ENCODE peak calls at places on chromosomes 12 and 14, in nine cellular contexts. One of them, this sample, is unnamed.

GRCh38 chr12:113893221-113893620 is 72.9 kb downstream of the RBM19 start:
- DNase-seq in fibroblast of lung: no peak
- DNase-seq in A673: no peak
- DNase-seq in ovary: no peak
- DNase-seq in transverse colon: no peak
- DNase-seq in heart left ventricle: no peak
- DNase-seq in heart right ventricle: no peak
- DNase-seq in AG04450: no peak
- DNase-seq in mucosa of descending colon: no peak
- DNase-seq in this sample: no peak

GRCh38 chr12:93166891-93167307 is 210.8 kb upstream of the NUDT4 start:
- DNase-seq in fibroblast of lung: no peak
- DNase-seq in A673: no peak
- DNase-seq in ovary: no peak
- DNase-seq in transverse colon: no peak
- DNase-seq in heart left ventricle: no peak
- DNase-seq in heart right ventricle: no peak
- DNase-seq in AG04450: no peak
- DNase-seq in mucosa of descending colon: no peak
- DNase-seq in this sample: no peak

GRCh38 chr14:94367896-94368590 is 20.4 kb downstream of the SERPINA1 start:
- DNase-seq in fibroblast of lung: no peak
- DNase-seq in A673: no peak
- DNase-seq in ovary: no peak
- DNase-seq in transverse colon: no peak
- DNase-seq in heart left ventricle: no peak
- DNase-seq in heart right ventricle: no peak
- DNase-seq in AG04450: no peak
- DNase-seq in mucosa of descending colon: no peak
- DNase-seq in this sample: no peak

GRCh38 chr14:79415726-79416125 is 795.6 kb downstream of the DIO2 start:
- DNase-seq in fibroblast of lung: peak
- DNase-seq in A673: no peak
- DNase-seq in ovary: no peak
- DNase-seq in transverse colon: no peak
- DNase-seq in heart left ventricle: no peak
- DNase-seq in heart right ventricle: no peak
- DNase-seq in AG04450: no peak
- DNase-seq in mucosa of descending colon: no peak
- DNase-seq in this sample: no peak

GRCh38 chr14:32468955-32469354 is 139.9 kb downstream of the AKAP6 start:
- DNase-seq in fibroblast of lung: peak
- DNase-seq in A673: peak
- DNase-seq in ovary: no peak
- DNase-seq in transverse colon: no peak
- DNase-seq in heart left ventricle: no peak
- DNase-seq in heart right ventricle: no peak
- DNase-seq in AG04450: no peak
- DNase-seq in mucosa of descending colon: no peak
- DNase-seq in this sample: peak

GRCh38 chr12:25976289-25976688 is 17.8 kb downstream of the RASSF8 start:
- DNase-seq in fibroblast of lung: no peak
- DNase-seq in A673: no peak
- DNase-seq in ovary: no peak
- DNase-seq in transverse colon: no peak
- DNase-seq in heart left ventricle: no peak
- DNase-seq in heart right ventricle: no peak
- DNase-seq in AG04450: no peak
- DNase-seq in mucosa of descending colon: no peak
- DNase-seq in this sample: no peak

GRCh38 chr12:106602071-106602470 is 19.3 kb downstream of the RFX4 start:
- DNase-seq in fibroblast of lung: no peak
- DNase-seq in A673: no peak
- DNase-seq in ovary: no peak
- DNase-seq in transverse colon: no peak
- DNase-seq in heart left ventricle: no peak
- DNase-seq in heart right ventricle: no peak
- DNase-seq in AG04450: no peak
- DNase-seq in mucosa of descending colon: no peak
- DNase-seq in this sample: no peak

GRCh38 chr12:130186631-130187269 is 24.5 kb downstream of the FZD10 start:
- DNase-seq in fibroblast of lung: no peak
- DNase-seq in A673: no peak
- DNase-seq in ovary: no peak
- DNase-seq in transverse colon: no peak
- DNase-seq in heart left ventricle: no peak
- DNase-seq in heart right ventricle: no peak
- DNase-seq in AG04450: no peak
- DNase-seq in mucosa of descending colon: no peak
- DNase-seq in this sample: no peak

GRCh38 chr14:75427482-75428229 is at the start of gene JDP2:
- DNase-seq in fibroblast of lung: peak
- DNase-seq in A673: peak
- DNase-seq in ovary: peak
- DNase-seq in transverse colon: peak
- DNase-seq in heart left ventricle: peak
- DNase-seq in heart right ventricle: peak
- DNase-seq in AG04450: peak
- DNase-seq in mucosa of descending colon: peak
- DNase-seq in this sample: no peak

GRCh38 chr14:31162910-31163649 is 44.5 kb downstream of the HECTD1 start:
- DNase-seq in fibroblast of lung: no peak
- DNase-seq in A673: no peak
- DNase-seq in ovary: no peak
- DNase-seq in transverse colon: no peak
- DNase-seq in heart left ventricle: no peak
- DNase-seq in heart right ventricle: no peak
- DNase-seq in AG04450: no peak
- DNase-seq in mucosa of descending colon: no peak
- DNase-seq in this sample: no peak

DNA sequence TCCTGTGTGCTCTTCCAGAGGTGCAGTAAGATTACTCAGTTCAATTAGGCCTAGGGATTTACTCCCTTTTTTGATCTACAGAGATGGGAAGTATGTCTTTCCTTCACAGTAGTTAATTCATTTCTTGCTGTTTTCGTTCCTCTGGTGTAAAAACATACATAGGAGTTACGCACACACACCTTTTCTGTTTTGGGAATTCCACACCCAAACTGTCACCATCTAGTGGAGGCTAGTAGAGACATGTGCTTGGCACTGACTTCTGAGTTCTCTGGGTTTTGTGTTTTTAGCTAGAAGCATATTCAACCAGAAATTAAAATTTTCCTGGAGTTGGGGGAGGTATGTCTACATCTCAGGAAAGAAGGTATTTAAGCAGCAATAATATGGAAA is 1.4 kb downstream of the SUSD6 start:
- DNase-seq in fibroblast of lung: no peak
- DNase-seq in A673: peak
- DNase-seq in ovary: no peak
- DNase-seq in transverse colon: no peak
- DNase-seq in heart left ventricle: no peak
- DNase-seq in heart right ventricle: no peak
- DNase-seq in AG04450: no peak
- DNase-seq in mucosa of descending colon: no peak
- DNase-seq in this sample: no peak
- TF ChIP-seq CTCF in fibroblast of lung: peak
- TF ChIP-seq CTCF in A673: peak
- TF ChIP-seq CTCF in ovary: peak
- TF ChIP-seq CTCF in transverse colon: no peak
- TF ChIP-seq CTCF in heart left ventricle: no peak
- TF ChIP-seq CTCF in heart right ventricle: no peak
- TF ChIP-seq CTCF in AG04450: peak
- TF ChIP-seq CTCF in mucosa of descending colon: no peak
- TF ChIP-seq CTCF in this sample: peak

DNA sequence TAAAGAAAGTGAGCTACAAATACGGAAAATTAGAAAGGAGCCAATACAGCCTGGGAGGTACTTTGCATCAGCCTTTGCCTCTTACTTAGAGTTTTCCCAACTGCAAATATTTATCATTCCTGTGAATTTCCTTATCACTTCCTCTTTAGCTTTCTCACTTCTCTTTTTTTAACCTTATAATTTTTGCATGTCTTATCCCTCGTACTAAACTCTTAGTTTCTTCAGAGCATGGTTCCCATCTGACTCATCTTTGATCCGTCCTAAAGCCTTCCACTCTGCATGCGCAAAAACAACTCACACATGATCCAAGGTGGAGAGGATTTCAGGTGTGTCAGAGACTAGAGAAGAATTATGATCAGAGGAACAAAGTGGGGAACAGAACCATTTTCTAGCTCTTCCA is 9.6 kb upstream of the SNAPC1 start:
- DNase-seq in fibroblast of lung: no peak
- DNase-seq in A673: no peak
- DNase-seq in ovary: no peak
- DNase-seq in transverse colon: no peak
- DNase-seq in heart left ventricle: no peak
- DNase-seq in heart right ventricle: no peak
- DNase-seq in AG04450: no peak
- DNase-seq in mucosa of descending colon: no peak
- DNase-seq in this sample: no peak
- H3K4me3 ChIP-seq in fibroblast of lung: no peak
- H3K4me3 ChIP-seq in A673: no peak
- H3K4me3 ChIP-seq in ovary: no peak
- H3K4me3 ChIP-seq in transverse colon: no peak
- H3K4me3 ChIP-seq in heart left ventricle: no peak
- H3K4me3 ChIP-seq in heart right ventricle: no peak
- H3K4me3 ChIP-seq in AG04450: no peak
- H3K4me3 ChIP-seq in mucosa of descending colon: no peak
- H3K4me3 ChIP-seq in this sample: no peak

DNA sequence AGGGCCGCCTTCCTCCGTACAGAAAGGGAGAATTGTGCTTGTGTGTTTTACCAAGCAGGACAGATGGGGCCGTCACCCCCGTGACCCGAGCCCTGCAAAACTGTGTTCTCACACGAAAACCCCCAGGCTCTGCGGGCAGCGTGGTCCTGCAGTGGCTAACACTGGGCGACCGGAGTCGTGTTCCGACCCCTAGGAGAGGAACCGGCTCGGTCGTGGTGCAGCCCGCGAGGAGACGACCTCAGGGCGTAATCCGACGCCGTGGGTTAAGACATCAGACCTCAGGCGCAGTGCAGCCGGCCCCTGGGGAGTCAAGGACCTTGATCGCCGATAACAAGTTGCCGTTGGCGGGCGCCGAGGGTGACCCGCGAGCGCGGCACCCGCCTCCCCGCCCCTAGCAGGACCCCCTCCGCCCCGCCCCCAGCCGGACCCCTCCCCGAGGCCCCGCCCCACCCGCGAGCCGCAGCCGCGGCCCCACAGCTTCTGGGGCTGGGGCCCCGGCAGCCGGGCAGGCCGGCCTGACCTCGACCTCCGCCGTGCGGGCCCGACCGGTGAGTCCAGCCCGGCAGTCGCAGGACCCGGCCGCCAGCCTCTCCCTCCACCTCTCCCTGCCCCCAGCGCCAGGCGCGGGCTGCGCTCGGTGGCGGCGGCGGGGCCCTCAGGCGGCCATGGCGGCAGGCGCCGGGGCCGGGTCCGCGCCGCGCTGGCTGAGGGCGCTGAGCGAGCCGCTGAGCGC is at the start of gene CHPT1:
- DNase-seq in fibroblast of lung: peak
- DNase-seq in A673: peak
- DNase-seq in ovary: peak
- DNase-seq in transverse colon: peak
- DNase-seq in heart left ventricle: peak
- DNase-seq in heart right ventricle: peak
- DNase-seq in AG04450: no peak
- DNase-seq in mucosa of descending colon: peak
- DNase-seq in this sample: no peak
- TF ChIP-seq CTCF in fibroblast of lung: no peak
- TF ChIP-seq CTCF in A673: no peak
- TF ChIP-seq CTCF in ovary: no peak
- TF ChIP-seq CTCF in transverse colon: no peak
- TF ChIP-seq CTCF in heart left ventricle: no peak
- TF ChIP-seq CTCF in heart right ventricle: no peak
- TF ChIP-seq CTCF in AG04450: no peak
- TF ChIP-seq CTCF in mucosa of descending colon: no peak
- TF ChIP-seq CTCF in this sample: no peak

GRCh38 chr14:89757313-89757939 is 197.1 kb downstream of the EFCAB11 start:
- DNase-seq in fibroblast of lung: no peak
- DNase-seq in A673: no peak
- DNase-seq in ovary: no peak
- DNase-seq in transverse colon: no peak
- DNase-seq in heart left ventricle: no peak
- DNase-seq in heart right ventricle: no peak
- DNase-seq in AG04450: no peak
- DNase-seq in mucosa of descending colon: no peak
- DNase-seq in this sample: no peak
- H3K4me3 ChIP-seq in fibroblast of lung: no peak
- H3K4me3 ChIP-seq in A673: no peak
- H3K4me3 ChIP-seq in ovary: no peak
- H3K4me3 ChIP-seq in transverse colon: no peak
- H3K4me3 ChIP-seq in heart left ventricle: no peak
- H3K4me3 ChIP-seq in heart right ventricle: no peak
- H3K4me3 ChIP-seq in AG04450: no peak
- H3K4me3 ChIP-seq in mucosa of descending colon: no peak
- H3K4me3 ChIP-seq in this sample: no peak

DNA sequence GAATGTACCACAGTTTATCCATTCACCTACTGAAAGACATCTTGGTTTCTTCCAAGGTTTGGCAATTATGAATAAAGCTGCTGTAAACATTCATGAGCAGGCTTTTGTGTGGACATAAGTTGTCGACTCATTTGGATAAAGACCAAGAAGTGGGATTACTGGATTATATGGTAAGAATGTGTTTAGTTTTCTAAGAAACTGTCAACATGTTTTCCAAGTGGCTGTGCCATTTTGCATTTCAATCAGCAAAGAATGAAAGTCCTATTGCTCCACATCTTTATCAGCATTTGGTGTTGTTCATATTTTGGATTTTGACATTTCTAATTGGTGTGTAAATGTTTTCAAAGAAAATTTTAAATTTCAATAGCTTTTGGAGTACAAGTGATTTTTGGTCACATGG is 27.3 kb upstream of the KLRF1 start:
- DNase-seq in fibroblast of lung: no peak
- DNase-seq in A673: peak
- DNase-seq in ovary: no peak
- DNase-seq in transverse colon: no peak
- DNase-seq in heart left ventricle: no peak
- DNase-seq in heart right ventricle: no peak
- DNase-seq in AG04450: no peak
- DNase-seq in mucosa of descending colon: no peak
- DNase-seq in this sample: no peak
- TF ChIP-seq CTCF in fibroblast of lung: no peak
- TF ChIP-seq CTCF in A673: no peak
- TF ChIP-seq CTCF in ovary: no peak
- TF ChIP-seq CTCF in transverse colon: no peak
- TF ChIP-seq CTCF in heart left ventricle: no peak
- TF ChIP-seq CTCF in heart right ventricle: no peak
- TF ChIP-seq CTCF in AG04450: no peak
- TF ChIP-seq CTCF in mucosa of descending colon: no peak
- TF ChIP-seq CTCF in this sample: no peak